ENCODE peak calls at places on chromosomes 7 and 10, in ten cellular contexts. X, V, P, G, M, I, K, D, R and Q are unnamed samples.

GRCh38 chr7:25758559-25758958 is 393.4 kb upstream of the NFE2L3 start:
- DNase-seq in D (no peak), R (no peak), M (no peak), I (no peak), X (peak), P (peak), G (no peak), K (no peak), V (no peak), Q (peak)

GRCh38 chr10:128494665-128495064 is 368.4 kb upstream of the MKI67 start:
- DNase-seq in P (no peak), D (no peak), I (no peak), X (no peak), M (no peak), K (no peak), V (no peak), R (no peak), G (no peak), Q (no peak)

GRCh38 chr7:147611402-147611801 is 979.2 kb upstream of the C7orf33 start:
- DNase-seq in V (no peak), P (no peak), I (no peak), G (no peak), R (no peak), M (no peak), K (no peak), X (no peak), D (no peak), Q (no peak)

GRCh38 chr7:44062180-44062902 is 3.0 kb downstream of the PGAM2 start:
- DNase-seq in M (no peak), D (no peak), X (no peak), P (no peak), K (no peak), V (no peak), G (no peak), I (peak), R (no peak), Q (no peak)

GRCh38 chr7:81960026-81960425 is 190.2 kb upstream of the HGF start:
- DNase-seq in V (no peak), G (no peak), I (no peak), K (no peak), R (no peak), D (no peak), P (no peak), M (no peak), X (no peak), Q (no peak)

GRCh38 chr7:128835231-128835751 is 5.1 kb downstream of the FLNC start:
- DNase-seq in G (no peak), R (no peak), K (no peak), X (no peak), D (no peak), M (no peak), P (no peak), I (no peak), V (no peak), Q (no peak)

GRCh38 chr7:127620406-127621233 is 2.7 kb upstream of the PAX4 start:
- DNase-seq in X (no peak), R (no peak), P (no peak), I (no peak), K (no peak), D (no peak), G (no peak), V (no peak), M (peak), Q (peak)

GRCh38 chr7:7756577-7756976 is 38.2 kb upstream of the RPA3 start:
- DNase-seq in D (no peak), R (no peak), G (no peak), I (no peak), M (no peak), P (no peak), X (no peak), K (no peak), V (no peak), Q (no peak)

GRCh38 chr10:76327441-76327840 is 896.0 kb downstream of the LRMDA start:
- DNase-seq in V (no peak), P (no peak), D (no peak), R (no peak), K (no peak), X (no peak), M (no peak), G (no peak), I (no peak), Q (no peak)

GRCh38 chr10:43969506-43969905 is 320.8 kb upstream of the ZNF32 start:
- DNase-seq in I (no peak), P (no peak), X (no peak), V (no peak), G (no peak), D (no peak), R (no peak), K (no peak), M (no peak), Q (no peak)

GRCh38 chr7:45708046-45708950 is 134.1 kb downstream of the ADCY1 start:
- DNase-seq in M (no peak), R (no peak), P (no peak), D (no peak), G (no peak), K (no peak), I (no peak), X (no peak), V (no peak), Q (no peak)

GRCh38 chr10:31584098-31584631 is 265.1 kb downstream of the ZEB1 start:
- DNase-seq in D (no peak), I (peak), G (no peak), M (no peak), K (no peak), X (no peak), P (no peak), R (no peak), V (no peak), Q (no peak)

GRCh38 chr7:64882341-64883112 is 20.5 kb upstream of the ZNF273 start:
- DNase-seq in R (peak), P (no peak), X (peak), M (no peak), K (peak), I (peak), D (no peak), V (no peak), G (no peak), Q (peak)

GRCh38 chr7:143485091-143485490 is 7.4 kb downstream of the TAS2R41 start:
- DNase-seq in D (no peak), V (no peak), K (no peak), X (no peak), I (no peak), P (no peak), M (peak), G (no peak), R (no peak), Q (no peak)

GRCh38 chr7:132377703-132378584 is 198.3 kb downstream of the PLXNA4 start:
- DNase-seq in X (no peak), K (no peak), D (no peak), G (no peak), R (no peak), I (no peak), V (no peak), M (no peak), P (no peak), Q (no peak)

GRCh38 chr7:33707427-33707826 is 197.9 kb upstream of the BMPER start:
- DNase-seq in D (no peak), X (no peak), V (peak), K (no peak), I (no peak), M (no peak), R (no peak), P (no peak), G (no peak), Q (peak)

GRCh38 chr7:65477326-65477725 is 103.7 kb downstream of the ZNF92 start:
- DNase-seq in P (peak), M (no peak), X (peak), G (no peak), K (peak), I (no peak), V (no peak), D (no peak), R (no peak), Q (peak)

GRCh38 chr10:66837990-66838389 is 87.8 kb upstream of the LRRTM3 start:
- DNase-seq in X (no peak), V (no peak), D (no peak), K (peak), P (no peak), I (no peak), G (peak), R (no peak), M (no peak), Q (peak)

GRCh38 chr10:88233870-88234269 is 349.2 kb downstream of the RNLS start:
- DNase-seq in K (no peak), D (no peak), G (no peak), V (no peak), I (no peak), R (no peak), M (peak), P (no peak), X (no peak), Q (no peak)

GRCh38 chr7:15305002-15305600 is 256.7 kb downstream of the AGMO start:
- DNase-seq in G (peak), P (peak), I (peak), M (peak), K (peak), X (peak), D (no peak), V (no peak), R (no peak), Q (peak)

GRCh38 chr10:96637709-96638108 is 50.9 kb upstream of the TM9SF3 start:
- DNase-seq in D (no peak), I (no peak), G (no peak), M (no peak), P (no peak), K (no peak), X (no peak), R (no peak), V (no peak), Q (no peak)

GRCh38 chr10:101145145-101145544 is 14.0 kb downstream of the TLX1 start:
- DNase-seq in K (no peak), V (no peak), M (no peak), I (no peak), D (no peak), P (no peak), G (no peak), R (no peak), X (no peak), Q (no peak)

GRCh38 chr10:132112611-132113010 is 46.9 kb downstream of the JAKMIP3 start:
- DNase-seq in V (no peak), M (no peak), K (no peak), D (no peak), G (no peak), X (no peak), I (peak), R (no peak), P (no peak), Q (no peak)

GRCh38 chr7:95481768-95482167 is 4.0 kb upstream of the ASB4 start:
- DNase-seq in R (no peak), D (no peak), I (no peak), V (no peak), X (no peak), G (no peak), M (no peak), P (no peak), K (no peak), Q (peak)

GRCh38 chr10:77915299-77916105 is 11.1 kb downstream of the DLG5 start:
- DNase-seq in X (no peak), P (no peak), I (no peak), R (no peak), K (no peak), D (no peak), V (no peak), M (no peak), G (no peak), Q (no peak)

GRCh38 chr10:103512591-103513382 is 19.3 kb downstream of the NEURL1 start:
- DNase-seq in P (no peak), G (no peak), I (no peak), K (no peak), X (no peak), D (no peak), M (no peak), R (no peak), V (no peak), Q (peak)

GRCh38 chr10:110431659-110432058 is 66.0 kb upstream of the DUSP5 start:
- DNase-seq in D (no peak), X (no peak), P (no peak), K (no peak), M (no peak), G (no peak), R (no peak), I (no peak), V (no peak), Q (no peak)

GRCh38 chr7:4167385-4167910 is 514.6 kb upstream of the FOXK1 start:
- DNase-seq in M (no peak), R (no peak), G (no peak), X (no peak), I (no peak), V (no peak), D (no peak), K (no peak), P (no peak), Q (no peak)

GRCh38 chr7:17253885-17254284 is 44.6 kb upstream of the AHR start:
- DNase-seq in D (no peak), G (no peak), R (no peak), X (no peak), I (no peak), V (no peak), M (no peak), P (no peak), K (no peak), Q (no peak)